ENCODE peak calls at places on chromosome 19, in four cellular contexts. J is K562, M is GM12878, W is HepG2. K is an unnamed sample.

GRCh38 chr19:49186108-49186507 is 28.5 kb downstream of the TRPM4 start:
- DNase-seq in W (peak; percentile 56), M (no peak), J (no peak), K (no peak)

GRCh38 chr19:18294467-18294864 is 13.0 kb upstream of the JUND start:
- DNase-seq in J (no peak), M (no peak), W (no peak), K (no peak)

GRCh38 chr19:8609210-8610040 is 1.1 kb downstream of the ADAMTS10 start:
- DNase-seq in J (no peak), W (peak; percentile 32), M (no peak), K (peak; percentile 44)

GRCh38 chr19:33690461-33691427 is 69.0 kb downstream of the CHST8 start:
- DNase-seq in J (no peak), M (no peak), W (no peak), K (no peak)

GRCh38 chr19:39967561-39967960 is 3.4 kb upstream of the PSMC4 start:
- DNase-seq in W (no peak), M (no peak), J (no peak), K (no peak)

GRCh38 chr19:51959791-51960190 is 26.8 kb downstream of the ZNF350 start:
- DNase-seq in M (no peak), W (no peak), J (no peak), K (no peak)

GRCh38 chr19:34350161-34350561 is 14.8 kb upstream of the GPI start:
- DNase-seq in M (no peak), W (no peak), J (no peak), K (no peak)

GRCh38 chr19:5585461-5586299 is 17.9 kb upstream of the TINCR start:
- DNase-seq in W (no peak), M (no peak), J (peak; percentile 81), K (no peak)

GRCh38 chr19:4707956-4708650 is 15.5 kb downstream of the DPP9 start:
- DNase-seq in W (no peak), M (no peak), J (no peak), K (no peak)

GRCh38 chr19:13155472-13156284 is 5.5 kb downstream of the IER2 start:
- DNase-seq in W (peak; percentile 69), M (no peak), J (peak; percentile 88), K (peak; percentile 81)

GRCh38 chr19:56667311-56667870 is 4.2 kb downstream of the ZNF835 start:
- DNase-seq in M (no peak), W (no peak), J (no peak), K (no peak)

GRCh38 chr19:9945319-9945966 is 9.1 kb upstream of the OLFM2 start:
- DNase-seq in M (no peak), J (peak; percentile 71), W (peak; percentile 10), K (no peak)

GRCh38 chr19:18894254-18895037 is 1.5 kb downstream of the CERS1 start:
- DNase-seq in W (no peak), J (peak; percentile 41), M (no peak), K (peak; percentile 18)

GRCh38 chr19:30065680-30066606 is 123.9 kb downstream of the URI1 start:
- DNase-seq in M (no peak), J (no peak), W (no peak), K (no peak)

GRCh38 chr19:7980635-7981121 is 24.8 kb downstream of the ELAVL1 start:
- DNase-seq in J (no peak), W (no peak), M (no peak), K (no peak)

GRCh38 chr19:16459680-16460079 is 12.1 kb downstream of the EPS15L1 start:
- DNase-seq in W (no peak), M (no peak), J (no peak), K (no peak)

GRCh38 chr19:35334064-35334753 is 5.2 kb downstream of the CD22 start:
- DNase-seq in J (no peak), W (no peak), M (no peak), K (no peak)

GRCh38 chr19:3224346-3225325 is at the start of gene CELF5:
- DNase-seq in M (no peak), J (peak; percentile 72), W (no peak), K (no peak)

GRCh38 chr19:45924891-45925447 is 10.4 kb upstream of the NANOS2 start:
- DNase-seq in J (no peak), M (no peak), W (no peak), K (no peak)

GRCh38 chr19:5967994-5968430 is 9.9 kb downstream of the RANBP3 start:
- DNase-seq in W (peak; percentile 64), M (peak; percentile 17), J (peak; percentile 79), K (peak; percentile 74)

GRCh38 chr19:45884682-45885555 is 1.0 kb downstream of the IRF2BP1 start:
- DNase-seq in J (peak; percentile 69), W (no peak), M (no peak), K (no peak)

GRCh38 chr19:35030257-35031071 is at the start of gene SCN1B:
- DNase-seq in J (peak; percentile 85), W (peak; percentile 31), M (no peak), K (peak; percentile 91)

GRCh38 chr19:19468424-19469050 is 46.8 kb downstream of the TSSK6 start:
- DNase-seq in M (no peak), J (no peak), W (no peak), K (peak; percentile 34)

GRCh38 chr19:3073159-3073563 is 10.9 kb upstream of the TLE5 start:
- DNase-seq in W (peak; percentile 71), J (peak; percentile 91), M (no peak), K (no peak)

GRCh38 chr19:14434157-14434501 is 1.0 kb downstream of the PKN1 start:
- DNase-seq in J (no peak), M (no peak), W (no peak), K (no peak)

GRCh38 chr19:54045771-54046170 is 17.9 kb downstream of the VSTM1 start:
- DNase-seq in M (no peak), W (no peak), J (no peak), K (no peak)

GRCh38 chr19:54042989-54043388 is 20.7 kb downstream of the VSTM1 start:
- DNase-seq in W (no peak), J (no peak), M (no peak), K (no peak)

GRCh38 chr19:54041969-54042606 is 21.6 kb downstream of the VSTM1 start:
- DNase-seq in W (no peak), M (no peak), J (no peak), K (no peak)

DNA sequence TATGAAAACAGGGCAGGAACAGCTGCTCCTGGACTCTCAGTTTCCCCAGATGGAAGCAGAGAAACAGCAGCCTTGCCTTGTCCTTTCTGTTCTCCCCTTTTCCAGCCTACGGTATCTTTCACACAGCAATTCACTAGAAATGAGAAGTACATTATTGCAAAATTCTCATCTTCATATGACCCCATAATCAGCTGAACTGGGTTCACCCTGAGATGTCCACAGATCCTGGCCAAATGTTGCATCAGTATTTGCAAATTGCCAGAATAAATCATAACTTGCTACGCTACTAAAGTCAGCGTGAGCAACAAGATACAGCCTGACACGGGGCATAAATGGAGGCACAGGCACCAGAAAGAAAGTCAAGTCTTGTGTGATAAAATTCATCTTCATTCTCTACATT is 16.1 kb downstream of the VSTM1 start:
- DNase-seq in W (no peak), J (no peak), M (no peak), K (no peak)
- TF ChIP-seq POLR2A in W (no peak), J (no peak), M (no peak), K (no peak)

GRCh38 chr19:50266896-50267295 is 62.3 kb downstream of the KCNC3 start:
- DNase-seq in J (peak; percentile 59), M (no peak), W (no peak), K (no peak)
- TF ChIP-seq CHD4 in J (no peak), M (no peak), W (no peak), K (no peak)

GRCh38 chr19:1407662-1408299 is 395 bp downstream of the DAZAP1 start:
- DNase-seq in M (no peak), W (no peak), J (no peak), K (no peak)
- TF ChIP-seq POLR2A in M (peak; percentile 46), W (peak; percentile 31), J (no peak), K (no peak)

GRCh38 chr19:1247747-1248453 is 483 bp upstream of the MIDN start:
- DNase-seq in J (peak; percentile 86), W (peak; percentile 46), M (no peak), K (peak; percentile 76)
- TF ChIP-seq CHD4 in J (peak; percentile 98), W (no peak), M (no peak), K (no peak)

GRCh38 chr19:41529484-41530183 is 46.3 kb upstream of the CEACAM21 start:
- DNase-seq in W (no peak), J (no peak), M (no peak), K (no peak)
- TF ChIP-seq POLR2A in W (no peak), J (no peak), M (no peak), K (no peak)

GRCh38 chr19:47641891-47642485 is 33.1 kb downstream of the BICRA start:
- DNase-seq in J (no peak), W (no peak), M (no peak), K (no peak)

GRCh38 chr19:47646924-47647323 is 38.0 kb downstream of the BICRA start:
- DNase-seq in W (no peak), M (no peak), J (no peak), K (no peak)

GRCh38 chr19:47644743-47645499 is 36.0 kb downstream of the BICRA start:
- DNase-seq in M (no peak), J (peak; percentile 21), W (no peak), K (no peak)

GRCh38 chr19:47644199-47644598 is 35.3 kb downstream of the BICRA start:
- DNase-seq in W (no peak), J (no peak), M (no peak), K (no peak)

DNA sequence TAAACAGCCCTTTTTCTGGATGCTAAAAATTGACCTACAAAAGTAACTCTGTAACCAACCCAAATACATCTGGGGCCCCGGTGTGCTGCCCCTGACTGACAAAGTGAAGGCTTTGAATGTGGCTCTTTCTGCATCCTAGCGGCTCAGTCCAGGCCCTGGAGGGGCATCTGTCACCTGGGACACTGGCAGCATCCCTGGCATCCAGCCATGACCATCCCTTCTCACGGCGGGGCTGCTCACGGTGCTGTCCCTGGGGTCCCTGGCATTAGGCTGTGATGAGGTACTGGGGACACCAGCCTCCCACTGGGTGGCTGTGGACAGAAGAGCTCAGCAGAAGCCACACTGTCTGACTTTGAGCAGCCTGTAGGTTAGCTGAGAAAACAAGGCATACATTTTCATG is 34.3 kb downstream of the BICRA start:
- DNase-seq in M (no peak), J (no peak), W (no peak), K (no peak)
- TF ChIP-seq CHD4 in M (no peak), J (no peak), W (no peak), K (no peak)

K was measured in A549.